ENCODE peak calls at places on chromosomes 11 and 22, in four cellular contexts. G is A549, X is WERI-Rb-1, U is tibial nerve. Z is an unnamed sample.

GRCh38 chr11:35964846-35965245 is 21.0 kb downstream of the LDLRAD3 start:
- DNase-seq in G (no peak), X (no peak), U (no peak), Z (no peak)

GRCh38 chr22:27323646-27324045 is 477.9 kb downstream of the MN1 start:
- DNase-seq in G (no peak), X (no peak), U (no peak), Z (no peak)

GRCh38 chr11:102733232-102733875 is 8.6 kb upstream of the MMP8 start:
- DNase-seq in G (peak), X (peak), U (peak), Z (peak)

GRCh38 chr11:85279267-85279666 is 347.9 kb downstream of the DLG2 start:
- DNase-seq in G (no peak), X (no peak), U (no peak), Z (no peak)

GRCh38 chr22:44037519-44038370 is 13.6 kb downstream of the PARVB start:
- DNase-seq in G (peak), X (peak), U (no peak), Z (no peak)

GRCh38 chr22:44360686-44361381 is 48.1 kb upstream of the SHISAL1 start:
- DNase-seq in G (peak), X (no peak), U (no peak), Z (no peak)

GRCh38 chr11:72208281-72208680 is 8.3 kb upstream of the FOLR2 start:
- DNase-seq in G (no peak), X (no peak), U (no peak), Z (no peak)

GRCh38 chr11:44484211-44484610 is 81.3 kb upstream of the CD82 start:
- DNase-seq in G (peak), X (peak), U (no peak), Z (no peak)

GRCh38 chr11:47846998-47847397 is 1.2 kb downstream of the NUP160 start:
- DNase-seq in G (no peak), X (no peak), U (no peak), Z (no peak)

GRCh38 chr11:117969160-117969991 is 16.8 kb upstream of the IL10RA start:
- DNase-seq in G (no peak), X (no peak), U (no peak), Z (peak)

GRCh38 chr11:72758690-72759389 is 6.6 kb upstream of the ARAP1 start:
- DNase-seq in G (no peak), X (no peak), U (no peak), Z (no peak)

GRCh38 chr11:85751738-85752137 is 59.2 kb downstream of the SYTL2 start:
- DNase-seq in G (no peak), X (no peak), U (no peak), Z (no peak)

GRCh38 chr11:95585071-95585751 is 204.4 kb downstream of the FAM76B start:
- DNase-seq in G (no peak), X (no peak), U (no peak), Z (no peak)

GRCh38 chr11:48012051-48012391 is 31.7 kb downstream of the PTPRJ start:
- DNase-seq in G (no peak), X (no peak), U (no peak), Z (no peak)

GRCh38 chr11:69320756-69321741 is 27.1 kb downstream of the MYEOV start:
- DNase-seq in G (no peak), X (no peak), U (no peak), Z (no peak)

GRCh38 chr11:100790073-100790472 is 103.0 kb downstream of the ARHGAP42 start:
- DNase-seq in G (no peak), X (no peak), U (no peak), Z (no peak)

GRCh38 chr11:70305501-70305900 is 35.0 kb downstream of the PPFIA1 start:
- DNase-seq in G (no peak), X (no peak), U (no peak), Z (no peak)

GRCh38 chr11:103792981-103793468 is 243.4 kb upstream of the DDI1 start:
- DNase-seq in G (no peak), X (no peak), U (no peak), Z (no peak)

GRCh38 chr11:15888596-15889345 is 467.6 kb downstream of the SOX6 start:
- DNase-seq in G (no peak), X (no peak), U (no peak), Z (no peak)

GRCh38 chr11:17352925-17353227 is 1.3 kb downstream of the NCR3LG1 start:
- DNase-seq in G (peak), X (peak), U (no peak), Z (peak)

GRCh38 chr11:17751558-17751957 is 17.0 kb downstream of the KCNC1 start:
- DNase-seq in G (no peak), X (no peak), U (no peak), Z (no peak)

GRCh38 chr22:19880786-19881569 is 26.3 kb upstream of the GNB1L start:
- DNase-seq in G (peak), X (no peak), U (peak), Z (no peak)

GRCh38 chr22:45425101-45425500 is 11.6 kb downstream of the RIBC2 start:
- DNase-seq in G (no peak), X (no peak), U (no peak), Z (no peak)

GRCh38 chr11:85423331-85423730 is 203.8 kb downstream of the DLG2 start:
- DNase-seq in G (no peak), X (peak), U (no peak), Z (no peak)

GRCh38 chr11:27203077-27203476 is 159.9 kb downstream of the CCDC34 start:
- DNase-seq in G (no peak), X (no peak), U (no peak), Z (no peak)

GRCh38 chr22:50696799-50697561 is 24.4 kb downstream of the SHANK3 start:
- DNase-seq in G (peak), X (peak), U (no peak), Z (no peak)
- H3K4me3 ChIP-seq in G (peak), X (peak), U (peak), Z (no peak)

DNA sequence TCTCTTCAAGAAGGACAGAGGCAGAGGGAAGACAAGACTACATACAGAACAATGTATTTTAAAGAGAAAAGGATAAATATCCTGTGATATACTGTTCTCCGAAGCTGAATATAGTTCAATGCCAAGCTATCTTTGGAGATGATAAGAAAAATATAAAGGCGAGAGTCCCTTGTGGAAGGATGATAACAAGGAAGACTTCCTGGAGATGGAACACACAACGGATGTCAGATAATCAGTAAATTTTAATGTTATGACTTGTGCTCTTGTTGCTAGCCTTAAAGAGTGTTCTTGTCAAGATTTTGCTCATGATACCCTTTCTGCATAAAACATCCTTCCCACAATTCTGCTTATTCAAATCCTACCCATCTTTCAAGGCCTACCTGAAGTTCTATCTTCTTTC is 6.8 kb upstream of the CTR9 start:
- DNase-seq in G (no peak), X (no peak), U (no peak), Z (no peak)
- H3K4me3 ChIP-seq in G (no peak), X (no peak), U (no peak), Z (no peak)

GRCh38 chr11:61195710-61196109 is 7.6 kb upstream of the PGA3 start:
- DNase-seq in G (no peak), X (no peak), U (no peak), Z (no peak)
- H3K4me3 ChIP-seq in G (no peak), X (no peak), U (no peak), Z (no peak)

DNA sequence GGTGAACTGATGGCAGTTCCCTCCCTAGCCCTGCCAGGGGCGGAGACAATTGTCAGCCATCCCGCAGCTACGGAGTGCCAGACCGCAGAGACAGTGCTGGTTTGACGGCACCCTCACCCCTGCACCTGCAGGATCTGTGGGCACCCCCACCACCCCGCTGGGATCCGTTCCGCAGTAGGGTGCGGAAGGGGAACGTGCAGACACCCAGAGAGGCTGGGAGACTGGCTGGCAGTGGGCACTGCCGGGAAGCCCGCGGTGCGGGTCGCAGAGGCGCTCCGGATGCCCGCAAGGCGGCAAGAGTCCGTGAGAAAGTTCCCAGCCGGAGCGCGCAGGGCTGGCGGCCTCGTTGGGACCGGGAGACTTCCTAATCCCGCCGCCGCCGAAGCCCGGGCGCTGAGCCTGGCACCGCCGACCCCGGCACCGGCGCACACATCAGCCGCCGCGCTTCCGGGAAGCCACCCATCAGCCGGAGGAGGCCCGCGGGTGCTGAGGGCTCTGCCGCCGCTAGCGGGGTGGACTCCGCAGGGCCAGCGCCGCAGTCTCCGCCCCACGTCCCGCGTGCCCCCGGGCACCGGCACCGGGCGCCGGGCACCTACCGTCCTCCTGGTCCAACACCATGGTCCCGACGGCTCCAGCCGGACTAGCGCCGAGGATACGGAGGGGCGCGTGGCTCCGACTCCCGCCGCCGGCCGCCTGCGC is 4.3 kb upstream of the LMO1 start:
- DNase-seq in G (peak), X (peak), U (no peak), Z (no peak)
- H3K4me3 ChIP-seq in G (peak), X (peak), U (peak), Z (no peak)

GRCh38 chr11:1574256-1575242 is 2.5 kb upstream of the DUSP8 start:
- DNase-seq in G (peak), X (peak), U (no peak), Z (peak)
- H3K4me3 ChIP-seq in G (peak), X (peak), U (peak), Z (no peak)

GRCh38 chr11:74678041-74678440 is 53.2 kb downstream of the CHRDL2 start:
- DNase-seq in G (no peak), X (no peak), U (no peak), Z (no peak)
- H3K4me3 ChIP-seq in G (no peak), X (no peak), U (no peak), Z (no peak)